ENCODE peak calls at places on chromosome 1, in five cellular contexts. U is left ventricle myocardium inferior, I is NCI-H1048, V is heart right ventricle, C is endothelial cell. F is an unnamed sample.

GRCh38 chr1:177872563-177872900 is 97.3 kb downstream of the SEC16B start:
- DNase-seq in U (no peak), I (no peak), V (no peak), C (no peak), F (no peak)

GRCh38 chr1:22790232-22791008 is 79.8 kb downstream of the EPHB2 start:
- DNase-seq in U (peak), I (no peak), V (peak), C (no peak), F (no peak)

GRCh38 chr1:216531308-216532239 is 108.3 kb upstream of the USH2A start:
- DNase-seq in U (no peak), I (no peak), V (no peak), C (no peak), F (peak)

GRCh38 chr1:219528633-219529032 is 84.3 kb downstream of the ZC3H11B start:
- DNase-seq in U (no peak), I (no peak), V (no peak), C (no peak), F (no peak)

GRCh38 chr1:16012590-16013219 is 5.1 kb downstream of the HSPB7 start:
- DNase-seq in U (peak), I (no peak), V (peak), C (no peak), F (peak)

GRCh38 chr1:51819810-51820209 is 58.7 kb downstream of the NRDC start:
- DNase-seq in U (no peak), I (no peak), V (no peak), C (no peak), F (no peak)

GRCh38 chr1:19036701-19037605 is 80.5 kb upstream of the IFFO2 start:
- DNase-seq in U (no peak), I (no peak), V (no peak), C (no peak), F (no peak)

GRCh38 chr1:33768821-33769220 is 95.1 kb upstream of the HMGB4 start:
- DNase-seq in U (no peak), I (no peak), V (no peak), C (no peak), F (no peak)

GRCh38 chr1:29448456-29449317 is 212.4 kb downstream of the PTPRU start:
- DNase-seq in U (no peak), I (no peak), V (no peak), C (no peak), F (no peak)

GRCh38 chr1:198497326-198498220 is 42.9 kb downstream of the ATP6V1G3 start:
- DNase-seq in U (no peak), I (no peak), V (no peak), C (no peak), F (peak)

GRCh38 chr1:181061891-181062777 is 26.4 kb upstream of the IER5 start:
- DNase-seq in U (peak), I (no peak), V (peak), C (no peak), F (no peak)

GRCh38 chr1:81695741-81696140 is 105.0 kb upstream of the ADGRL2 start:
- DNase-seq in U (no peak), I (no peak), V (no peak), C (no peak), F (peak)

GRCh38 chr1:94240822-94241221 is 3.4 kb upstream of the ARHGAP29 start:
- DNase-seq in U (no peak), I (no peak), V (no peak), C (no peak), F (no peak)

F was measured in EL.